ENCODE peak calls at places on chromosomes 3 and 15, in five cellular contexts. X is A549, E is transverse colon, N is stomach, I is ovary. F is an unnamed sample.

GRCh38 chr3:55899887-55900286 is 412.8 kb upstream of the WNT5A start:
- DNase-seq in X (peak), E (no peak), N (no peak), I (no peak), F (no peak)

GRCh38 chr3:27722957-27723802 is 1.1 kb upstream of the EOMES start:
- DNase-seq in X (no peak), E (no peak), N (no peak), I (no peak), F (no peak)

GRCh38 chr3:49610881-49611280 is 56.6 kb downstream of the BSN start:
- DNase-seq in X (no peak), E (no peak), N (no peak), I (no peak), F (no peak)

GRCh38 chr3:132536442-132537153 is 60.5 kb upstream of the ACKR4 start:
- DNase-seq in X (no peak), E (no peak), N (no peak), I (no peak), F (no peak)

GRCh38 chr15:58864602-58865419 is 68.7 kb downstream of the SLTM start:
- DNase-seq in X (no peak), E (no peak), N (peak), I (peak), F (no peak)

GRCh38 chr3:76949033-76949432 is 90.9 kb upstream of the ROBO2 start:
- DNase-seq in X (no peak), E (no peak), N (no peak), I (no peak), F (no peak)

GRCh38 chr3:99319450-99319849 is 318.9 kb upstream of the COL8A1 start:
- DNase-seq in X (no peak), E (no peak), N (no peak), I (no peak), F (no peak)

GRCh38 chr3:194957743-194958240 is 272.1 kb downstream of the FAM43A start:
- DNase-seq in X (no peak), E (no peak), N (no peak), I (no peak), F (no peak)

GRCh38 chr15:36263666-36264065 is 315.8 kb upstream of the CDIN1 start:
- DNase-seq in X (no peak), E (no peak), N (no peak), I (no peak), F (no peak)

GRCh38 chr3:14404396-14405119 is 2.2 kb downstream of the SLC6A6 start:
- DNase-seq in X (no peak), E (no peak), N (peak), I (no peak), F (no peak)

GRCh38 chr3:14403636-14404395 is 1.4 kb downstream of the SLC6A6 start:
- DNase-seq in X (no peak), E (peak), N (peak), I (peak), F (no peak)

GRCh38 chr3:14401692-14402303 is 608 bp upstream of the SLC6A6 start:
- DNase-seq in X (no peak), E (no peak), N (no peak), I (no peak), F (no peak)

GRCh38 chr3:14405120-14405885 is 2.9 kb downstream of the SLC6A6 start:
- DNase-seq in X (no peak), E (no peak), N (no peak), I (no peak), F (no peak)

DNA sequence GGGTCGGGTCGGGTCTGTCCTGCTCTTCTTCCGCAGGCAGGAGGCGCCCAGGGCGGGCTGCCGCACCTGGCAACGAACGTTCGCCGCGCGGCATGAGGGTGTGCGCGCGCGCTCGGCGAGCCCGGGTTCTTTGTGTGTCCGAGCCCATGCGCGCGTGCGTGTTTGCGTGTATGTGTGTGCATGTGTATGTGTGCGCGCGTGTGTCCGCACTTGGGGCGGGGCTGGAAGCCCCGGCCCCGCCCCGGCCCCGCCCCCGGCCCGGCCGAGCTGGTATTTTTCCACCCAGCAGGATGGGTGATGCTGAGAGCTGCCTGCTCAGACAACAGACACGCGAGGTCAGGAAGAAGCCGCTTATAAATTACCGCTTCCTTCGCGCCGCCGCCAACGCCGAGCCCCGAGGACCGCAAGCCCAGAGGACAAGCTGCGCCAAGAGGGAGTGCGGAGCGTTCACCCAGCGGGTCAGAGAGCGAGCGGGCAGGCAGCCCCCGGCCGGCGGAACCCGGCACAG is at the start of gene SLC6A6:
- DNase-seq in X (peak), E (peak), N (peak), I (peak), F (peak)
- TF ChIP-seq EP300 in X (no peak), E (no peak), N (no peak), I (no peak), F (peak)

GRCh38 chr15:70791248-70791647 is 27.9 kb upstream of the UACA start:
- DNase-seq in X (no peak), E (no peak), N (no peak), I (no peak), F (no peak)

GRCh38 chr15:70792171-70792573 is 28.8 kb upstream of the UACA start:
- DNase-seq in X (peak), E (no peak), N (no peak), I (no peak), F (no peak)

GRCh38 chr15:70788114-70789049 is 25.0 kb upstream of the UACA start:
- DNase-seq in X (peak), E (no peak), N (no peak), I (no peak), F (no peak)

GRCh38 chr15:70787001-70787400 is 23.6 kb upstream of the UACA start:
- DNase-seq in X (no peak), E (no peak), N (no peak), I (no peak), F (no peak)

GRCh38 chr15:70789213-70789612 is 25.9 kb upstream of the UACA start:
- DNase-seq in X (peak), E (peak), N (no peak), I (no peak), F (no peak)
- TF ChIP-seq CTCF in X (no peak), E (no peak), N (no peak), I (no peak), F (no peak)

DNA sequence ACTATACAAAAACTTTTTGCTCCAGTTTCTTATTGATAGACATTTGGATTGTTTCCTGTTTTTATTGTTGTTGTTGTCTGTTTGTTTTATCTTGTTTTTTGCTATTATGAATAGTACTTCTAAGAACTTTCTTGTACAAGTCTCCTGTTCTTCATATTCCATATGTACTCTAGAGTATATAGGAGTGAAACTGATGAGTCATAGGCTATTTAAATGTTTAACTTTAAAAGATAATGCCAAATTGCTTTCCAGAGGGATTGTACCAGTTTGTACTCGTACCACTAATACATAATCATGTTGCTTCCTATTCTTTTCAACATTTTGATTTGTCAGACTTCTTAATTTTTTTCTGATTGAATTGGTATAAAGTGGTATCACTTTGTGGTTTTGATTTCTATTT is 19.6 kb downstream of the LRRC49 start:
- DNase-seq in X (no peak), E (no peak), N (no peak), I (no peak), F (no peak)
- H3K27ac ChIP-seq in X (no peak), E (no peak), N (no peak), I (no peak), F (no peak)

DNA sequence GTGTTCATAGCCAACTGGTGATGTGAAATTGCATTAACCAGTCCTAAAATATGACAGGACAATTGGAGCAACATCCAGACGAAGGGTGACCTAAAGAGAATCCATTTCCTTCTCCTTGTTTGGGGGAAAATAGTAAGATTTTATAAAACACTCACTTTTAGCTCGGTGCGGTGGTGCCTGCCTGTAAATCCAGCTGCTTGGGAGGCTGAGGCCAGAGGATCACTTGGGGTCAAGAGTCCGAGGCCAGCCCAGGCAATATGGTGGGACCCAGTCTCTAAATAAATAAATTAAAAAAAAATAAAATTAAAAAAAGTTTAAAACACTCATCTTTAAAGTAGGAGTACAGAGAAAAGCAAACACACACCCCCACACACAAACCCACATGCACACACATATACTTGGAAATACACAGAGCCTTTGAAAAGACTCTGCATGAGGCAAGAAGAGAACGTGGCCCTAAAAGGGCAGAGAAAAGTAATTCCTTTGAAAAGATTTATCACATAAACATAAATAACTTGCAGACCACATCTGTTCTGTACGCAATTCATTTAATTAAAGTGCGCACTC is 14.1 kb upstream of the LOXL1 start:
- DNase-seq in X (no peak), E (no peak), N (no peak), I (no peak), F (no peak)
- TF ChIP-seq EP300 in X (no peak), E (no peak), N (no peak), I (no peak), F (no peak)